ENCODE peak calls at places on chromosome 2, in six cellular contexts. U is breast epithelium, X is left ventricle myocardium inferior, N is IMR-90, Y is mesendoderm, A is AG20443. O is an unnamed sample.

GRCh38 chr2:222440670-222441422 is 16.5 kb downstream of the SGPP2 start:
- DNase-seq in U (no peak), N (peak), A (peak), Y (peak), X (no peak), O (no peak)

GRCh38 chr2:180337136-180337535 is 330.0 kb upstream of the CWC22 start:
- DNase-seq in Y (no peak), U (no peak), A (no peak), X (no peak), N (no peak), O (no peak)

GRCh38 chr2:18637196-18637595 is 47.8 kb upstream of the NT5C1B start:
- DNase-seq in X (no peak), N (no peak), A (no peak), Y (no peak), U (no peak), O (no peak)

GRCh38 chr2:12257476-12257875 is 459.3 kb upstream of the TRIB2 start:
- DNase-seq in N (no peak), X (no peak), Y (no peak), A (no peak), U (no peak), O (no peak)

GRCh38 chr2:54879598-54880355 is 156.3 kb downstream of the EML6 start:
- DNase-seq in N (no peak), X (no peak), Y (no peak), U (no peak), A (no peak), O (no peak)

GRCh38 chr2:129178356-129178755 is 801.1 kb upstream of the RAB6C start:
- DNase-seq in U (no peak), X (peak), Y (no peak), N (no peak), A (no peak), O (no peak)

GRCh38 chr2:133561045-133561852 is 7.0 kb downstream of the NCKAP5 start:
- DNase-seq in Y (peak), N (peak), U (no peak), X (no peak), A (peak), O (no peak)

GRCh38 chr2:37625781-37626548 is 45.5 kb downstream of the CDC42EP3 start:
- DNase-seq in X (no peak), Y (no peak), A (no peak), N (peak), U (no peak), O (no peak)

GRCh38 chr2:63060079-63060482 is 9.5 kb downstream of the OTX1 start:
- DNase-seq in A (no peak), X (no peak), Y (peak), U (no peak), N (no peak), O (no peak)

GRCh38 chr2:177172034-177172880 is 40.3 kb upstream of the HNRNPA3 start:
- DNase-seq in A (peak), U (no peak), Y (peak), X (no peak), N (peak), O (no peak)

GRCh38 chr2:130767408-130767775 is 12.1 kb downstream of the AMER3 start:
- DNase-seq in A (no peak), X (no peak), U (no peak), Y (no peak), N (no peak), O (no peak)

O was measured in NCI-H1417 treated with DMSO at 0.1 percent for 48 hours.